ENCODE peak calls at places on chromosome 5, in eight cellular contexts. X, M, Y, Z, D, F, W and U are unnamed samples.
A peak's percentile ranks its signal among the peaks of the same experiment; 100 is the strongest.

GRCh38 chr5:171420429-171421231 is 1.2 kb downstream of the FGF18 start:
- DNase-seq in X (peak; percentile 85), M (peak; percentile 89), Y (peak; percentile 82), Z (peak; percentile 87), D (no peak), F (peak; percentile 85), W (peak; percentile 60), U (no peak)

GRCh38 chr5:169945831-169946261 is 34.4 kb downstream of the INSYN2B start:
- DNase-seq in X (peak; percentile 99), M (peak; percentile 91), Y (peak; percentile 97), Z (peak; percentile 95), D (no peak), F (peak; percentile 41), W (peak; percentile 96), U (no peak)

GRCh38 chr5:135426102-135427082 is 20.8 kb downstream of the DCANP1 start:
- DNase-seq in X (peak; percentile 67), M (no peak), Y (no peak), Z (peak; percentile 59), D (no peak), F (no peak), W (no peak), U (peak; percentile 84)

GRCh38 chr5:20166496-20166895 is 178.5 kb upstream of the CDH18 start:
- DNase-seq in X (no peak), M (no peak), Y (no peak), Z (no peak), D (no peak), F (no peak), W (no peak), U (no peak)

GRCh38 chr5:36590513-36591286 is 15.7 kb upstream of the SLC1A3 start:
- DNase-seq in X (no peak), M (no peak), Y (no peak), Z (no peak), D (no peak), F (no peak), W (no peak), U (no peak)

GRCh38 chr5:31106742-31107546 is 86.5 kb upstream of the CDH6 start:
- DNase-seq in X (peak; percentile 53), M (no peak), Y (no peak), Z (peak; percentile 1), D (no peak), F (no peak), W (no peak), U (no peak)

GRCh38 chr5:72226950-72227349 is 93.1 kb downstream of the MRPS27 start:
- DNase-seq in X (no peak), M (no peak), Y (no peak), Z (no peak), D (no peak), F (no peak), W (no peak), U (no peak)

GRCh38 chr5:14809369-14810144 is 62.0 kb downstream of the ANKH start:
- DNase-seq in X (peak; percentile 81), M (peak; percentile 87), Y (peak; percentile 95), Z (peak; percentile 95), D (peak; percentile 77), F (peak; percentile 39), W (peak; percentile 81), U (peak; percentile 85)

GRCh38 chr5:178107889-178108288 is 5.4 kb upstream of the N4BP3 start:
- DNase-seq in X (no peak), M (no peak), Y (no peak), Z (no peak), D (no peak), F (no peak), W (no peak), U (no peak)
- H3K4me3 ChIP-seq in X (no peak overlapping the region), M (no peak overlapping the region), Y (no peak overlapping the region), Z (no peak overlapping the region), D (no peak overlapping the region), F (no peak overlapping the region), W (no peak overlapping the region), U (no peak overlapping the region)

DNA sequence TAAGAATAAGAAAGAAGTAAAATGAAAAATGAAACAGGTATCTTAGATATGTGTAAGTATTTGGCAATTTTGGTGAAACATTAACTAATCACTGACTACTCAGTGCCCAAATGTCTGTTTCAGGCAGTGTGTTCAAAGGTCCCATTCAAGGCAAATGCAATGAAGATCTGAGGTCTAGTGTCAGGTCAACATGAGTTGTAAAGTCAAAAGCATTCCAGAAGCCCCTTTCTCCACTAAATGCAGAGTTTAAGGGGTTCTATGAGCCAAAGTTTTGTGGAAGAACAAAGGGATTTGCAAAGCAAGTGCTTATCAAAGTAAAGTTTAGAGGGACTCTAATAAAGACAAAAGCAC is 71.0 kb upstream of the GPBP1 start:
- DNase-seq in X (no peak), M (no peak), Y (no peak), Z (no peak), D (no peak), F (no peak), W (no peak), U (no peak)
- H3K4me3 ChIP-seq in X (no peak overlapping the region), M (no peak overlapping the region), Y (no peak overlapping the region), Z (no peak overlapping the region), D (no peak overlapping the region), F (no peak overlapping the region), W (no peak overlapping the region), U (no peak overlapping the region)

GRCh38 chr5:107455111-107455544 is 215.6 kb downstream of the EFNA5 start:
- DNase-seq in X (no peak), M (no peak), Y (peak; percentile 41), Z (no peak), D (no peak), F (no peak), W (no peak), U (no peak)

GRCh38 chr5:107458322-107458721 is 212.4 kb downstream of the EFNA5 start:
- DNase-seq in X (no peak), M (no peak), Y (no peak), Z (no peak), D (no peak), F (no peak), W (no peak), U (no peak)

GRCh38 chr5:107457881-107458280 is 212.9 kb downstream of the EFNA5 start:
- DNase-seq in X (no peak), M (no peak), Y (no peak), Z (no peak), D (no peak), F (no peak), W (no peak), U (no peak)

GRCh38 chr5:107456281-107456715 is 214.4 kb downstream of the EFNA5 start:
- DNase-seq in X (no peak), M (no peak), Y (no peak), Z (no peak), D (no peak), F (no peak), W (no peak), U (no peak)

GRCh38 chr5:107457138-107457537 is 213.6 kb downstream of the EFNA5 start:
- DNase-seq in X (no peak), M (no peak), Y (no peak), Z (no peak), D (no peak), F (no peak), W (no peak), U (no peak)
- H3K4me3 ChIP-seq in X (no peak overlapping the region), M (no peak overlapping the region), Y (no peak overlapping the region), Z (no peak overlapping the region), D (no peak overlapping the region), F (no peak overlapping the region), W (no peak overlapping the region), U (no peak overlapping the region)

GRCh38 chr5:100780376-100780870 is 122.7 kb downstream of the ST8SIA4 start:
- DNase-seq in X (no peak), M (no peak), Y (no peak), Z (no peak), D (no peak), F (no peak), W (no peak), U (peak; percentile 26)

GRCh38 chr5:100777680-100778281 is 125.3 kb downstream of the ST8SIA4 start:
- DNase-seq in X (peak; percentile 90), M (no peak), Y (peak; percentile 67), Z (peak; percentile 83), D (no peak), F (no peak), W (peak; percentile 87), U (peak; percentile 18)

GRCh38 chr5:100776244-100776643 is 126.8 kb downstream of the ST8SIA4 start:
- DNase-seq in X (peak; percentile 17), M (no peak), Y (no peak), Z (peak; percentile 22), D (no peak), F (no peak), W (no peak), U (no peak)

GRCh38 chr5:100779669-100780375 is 123.3 kb downstream of the ST8SIA4 start:
- DNase-seq in X (no peak), M (no peak), Y (no peak), Z (no peak), D (no peak), F (peak; percentile 51), W (no peak), U (no peak)
- H3K4me3 ChIP-seq in X (no peak overlapping the region), M (no peak overlapping the region), Y (no peak overlapping the region), Z (no peak overlapping the region), D (peak overlapping the region; percentile 39), F (no peak overlapping the region), W (no peak overlapping the region), U (no peak overlapping the region)